ENCODE peak calls at places on chromosomes 6 and 20, in eight cellular contexts. O is uterus, N is body of pancreas, M is HCT116, P is endothelial cell of umbilical vein, H is HepG2, S is prostate gland, K is adrenal gland. X is an unnamed sample.

GRCh38 chr20:17850674-17851006 is 118.0 kb downstream of the SNX5 start:
- DNase-seq in O (no peak), N (no peak), M (no peak), P (no peak), H (no peak), S (no peak), K (no peak), X (no peak)

GRCh38 chr20:24781061-24781980 is 167.7 kb upstream of the CST7 start:
- DNase-seq in O (no peak), N (peak; percentile 24), M (no peak), P (no peak), H (peak; percentile 39), S (no peak), K (peak; percentile 4), X (no peak)

GRCh38 chr6:116019428-116019827 is 41.3 kb downstream of the FRK start:
- DNase-seq in O (no peak), N (no peak), M (no peak), P (no peak), H (no peak), S (no peak), K (no peak), X (no peak)

GRCh38 chr6:138809677-138810076 is 13.8 kb downstream of the ECT2L start:
- DNase-seq in O (no peak), N (no peak), M (no peak), P (no peak), H (no peak), S (no peak), K (no peak), X (no peak)

GRCh38 chr6:15897063-15897934 is 231.6 kb upstream of the MYLIP start:
- DNase-seq in O (peak; percentile 39), N (peak; percentile 23), M (no peak), P (peak; percentile 89), H (no peak), S (no peak), K (peak; percentile 73), X (no peak)

GRCh38 chr20:62818592-62819493 is 2.0 kb downstream of the COL9A3 start:
- DNase-seq in O (no peak), N (peak; percentile 63), M (no peak), P (peak; percentile 58), H (peak; percentile 96), S (no peak), K (peak; percentile 43), X (peak; percentile 81)

GRCh38 chr6:2688416-2689064 is 62.2 kb downstream of the MYLK4 start:
- DNase-seq in O (no peak), N (no peak), M (no peak), P (peak; percentile 24), H (peak; percentile 23), S (no peak), K (peak; percentile 40), X (no peak)

GRCh38 chr6:47161176-47161687 is 119.1 kb upstream of the ADGRF1 start:
- DNase-seq in O (no peak), N (no peak), M (peak; percentile 29), P (no peak), H (no peak), S (peak; percentile 67), K (peak; percentile 4), X (no peak)

GRCh38 chr20:30921286-30922071 is 336.0 kb upstream of the DEFB115 start:
- DNase-seq in O (no peak), N (no peak), M (no peak), P (no peak), H (no peak), S (no peak), K (no peak), X (no peak)

GRCh38 chr6:53041356-53041755 is 23.8 kb upstream of the FBXO9 start:
- DNase-seq in O (no peak), N (no peak), M (no peak), P (no peak), H (no peak), S (no peak), K (no peak), X (no peak)

GRCh38 chr6:35485402-35485877 is 11.4 kb downstream of the TEAD3 start:
- DNase-seq in O (peak; percentile 74), N (no peak), M (no peak), P (no peak), H (no peak), S (no peak), K (no peak), X (peak; percentile 52)
- TF ChIP-seq POLR2A in O (no peak), N (no peak), M (no peak), P (no peak), H (no peak), S (peak; percentile 13), K (no peak), X (no peak)

DNA sequence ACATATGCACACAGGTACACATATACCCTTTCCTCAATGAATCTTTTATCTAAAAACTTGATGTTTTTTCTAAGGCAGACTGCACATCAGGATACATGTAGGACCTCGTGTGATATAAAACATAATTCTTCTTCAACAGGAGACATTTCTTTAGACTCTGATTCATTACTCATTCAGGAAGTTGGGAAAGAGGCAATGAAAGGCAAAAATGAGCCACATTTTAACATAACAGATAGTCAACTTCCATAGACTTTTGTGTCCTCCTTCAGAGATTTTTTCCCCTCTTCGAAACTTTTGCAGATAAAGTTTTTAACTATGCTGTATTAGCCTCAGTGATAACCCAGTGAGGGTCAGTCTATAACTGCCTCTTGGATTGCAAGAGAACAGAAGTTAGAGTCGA is 562.4 kb upstream of the MAP3K7 start:
- DNase-seq in O (no peak), N (no peak), M (no peak), P (no peak), H (no peak), S (no peak), K (no peak), X (no peak)
- H3K4me3 ChIP-seq in O (no peak overlapping the region), N (no peak overlapping the region), M (no peak overlapping the region), P (no peak overlapping the region), H (no peak overlapping the region), S (no peak overlapping the region), K (no peak overlapping the region), X (no peak overlapping the region)

GRCh38 chr6:145891565-145891964 is 72.6 kb downstream of the SHPRH start:
- DNase-seq in O (no peak), N (no peak), M (no peak), P (no peak), H (no peak), S (no peak), K (no peak), X (no peak)

GRCh38 chr6:145893586-145893985 is 70.6 kb downstream of the SHPRH start:
- DNase-seq in O (no peak), N (no peak), M (no peak), P (no peak), H (no peak), S (no peak), K (no peak), X (no peak)

GRCh38 chr6:145891126-145891525 is 73.0 kb downstream of the SHPRH start:
- DNase-seq in O (no peak), N (no peak), M (no peak), P (peak; percentile 24), H (peak; percentile 56), S (no peak), K (no peak), X (no peak)

GRCh38 chr6:145890422-145890821 is 73.7 kb downstream of the SHPRH start:
- DNase-seq in O (no peak), N (no peak), M (no peak), P (no peak), H (no peak), S (no peak), K (no peak), X (no peak)

DNA sequence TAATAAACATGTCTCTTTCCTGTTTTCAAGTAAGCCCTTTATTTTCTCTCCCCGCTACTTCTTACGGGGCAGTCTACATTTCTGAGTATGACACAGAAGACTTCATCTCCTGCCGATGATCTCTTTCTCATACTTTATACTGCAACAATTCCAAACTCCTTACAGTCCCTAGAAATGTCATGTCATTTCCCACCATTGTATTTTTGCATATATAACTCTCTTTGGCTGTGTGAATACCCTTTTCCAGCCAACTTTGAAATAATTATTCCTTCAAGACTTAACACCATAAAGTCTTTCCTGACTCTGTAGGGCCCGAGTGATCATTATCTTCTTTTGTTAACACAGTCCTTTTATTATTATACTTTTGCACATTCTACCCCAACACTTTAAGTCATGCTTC is 72.1 kb downstream of the SHPRH start:
- DNase-seq in O (no peak), N (no peak), M (no peak), P (peak; percentile 86), H (no peak), S (no peak), K (no peak), X (no peak)
- H3K36me3 ChIP-seq in O (no peaks in the 10 kb centered on the region), N (no peaks in the 10 kb centered on the region), M (no peaks in the 10 kb centered on the region), P (no peaks in the 10 kb centered on the region), H (peaks cover 27% of the 10 kb centered on the region), S (no peaks in the 10 kb centered on the region), K (no peaks in the 10 kb centered on the region), X (peaks cover 47% of the 10 kb centered on the region)

DNA sequence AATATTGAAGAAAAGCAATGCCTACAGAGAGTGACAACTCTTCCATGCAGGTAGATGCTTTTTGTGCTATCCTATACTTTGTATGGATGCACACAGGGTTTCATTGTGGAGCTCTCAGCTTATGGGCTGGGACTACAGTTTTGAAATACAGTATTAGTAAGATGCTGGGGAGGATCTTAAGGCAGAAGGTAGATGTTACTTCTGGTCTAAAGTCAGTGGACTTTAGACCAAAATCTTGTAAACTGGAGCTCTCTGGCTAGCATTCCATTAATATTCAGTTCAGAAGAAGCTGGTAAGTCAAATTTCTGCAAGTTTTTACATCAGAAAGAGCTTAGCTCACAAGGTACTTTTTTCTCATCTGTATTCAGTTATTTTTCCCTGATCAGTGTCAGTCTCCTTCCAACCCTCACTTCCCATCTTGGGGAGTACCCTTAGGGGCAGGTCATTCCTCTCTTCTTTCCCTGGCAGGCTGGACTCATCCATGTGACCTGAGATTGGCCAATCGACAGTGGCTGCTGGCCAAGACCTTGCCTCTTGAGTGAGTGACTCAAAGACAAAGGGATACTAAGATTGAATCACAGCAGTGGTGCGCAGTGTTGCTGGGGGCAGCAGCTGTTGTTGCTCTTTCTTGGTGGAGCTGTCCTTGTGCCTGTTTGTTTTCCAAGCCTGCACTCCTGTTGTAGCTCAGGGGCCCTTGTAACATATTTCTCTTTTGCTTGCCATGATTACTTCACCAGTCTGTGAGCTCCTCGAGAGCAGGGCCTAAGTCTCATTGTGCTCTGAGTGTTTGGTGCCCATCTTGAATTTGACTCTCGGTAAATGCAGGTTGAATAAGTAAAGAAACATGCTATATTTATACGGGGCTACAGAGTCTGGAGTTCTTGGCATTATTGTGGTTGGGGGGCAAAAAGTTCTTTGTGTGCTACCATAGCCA is 2.8 kb upstream of the PHF20 start:
- DNase-seq in O (peak; percentile 98), N (peak; percentile 82), M (peak; percentile 77), P (peak; percentile 97), H (peak; percentile 82), S (peak; percentile 71), K (peak; percentile 100), X (peak; percentile 88)
- TF ChIP-seq POLR2A in O (peak; percentile 83), N (no peak), M (peak; percentile 88), P (peak; percentile 85), H (peak; percentile 78), S (no peak), K (peak; percentile 38), X (no peak)